ENCODE peak calls at places on chromosomes 13 and 19, in five cellular contexts. U is mammary epithelial cell; W is DMS153; L is CD8-positive, alpha-beta memory T cell; C is activated CD4-positive, alpha-beta T cell treated with anti-CD3 and anti-CD28 coated beads, Interleukin-2, amount 50 U/mL, for 24 hours. R is an unnamed sample.

GRCh38 chr13:47859129-47859528 is 141.9 kb downstream of the SUCLA2 start:
- DNase-seq in U (no peak), W (no peak), L (no peak), C (no peak), R (no peak)

GRCh38 chr19:12838182-12838890 is at the start of gene MAST1:
- DNase-seq in U (no peak), W (no peak), L (peak; percentile 48), C (no peak), R (no peak)

GRCh38 chr19:5104871-5105351 is 136.0 kb downstream of the KDM4B start:
- DNase-seq in U (no peak), W (no peak), L (no peak), C (no peak), R (no peak)

GRCh38 chr19:33194527-33194883 is 375 bp downstream of the LRP3 start:
- DNase-seq in U (no peak), W (no peak), L (no peak), C (no peak), R (no peak)

GRCh38 chr19:11814707-11815050 is 606 bp downstream of the ZNF440 start:
- DNase-seq in U (peak; percentile 17), W (no peak), L (no peak), C (no peak), R (peak; percentile 51)

GRCh38 chr13:49023441-49023840 is 47.7 kb downstream of the FNDC3A start:
- DNase-seq in U (peak; percentile 67), W (no peak), L (no peak), C (no peak), R (peak; percentile 68)

GRCh38 chr13:105709181-105709580 is 826.3 kb downstream of the EFNB2 start:
- DNase-seq in U (no peak), W (no peak), L (no peak), C (no peak), R (no peak)

GRCh38 chr19:2046046-2046907 is 4.8 kb downstream of the MKNK2 start:
- DNase-seq in U (no peak), W (no peak), L (no peak), C (no peak), R (no peak)

GRCh38 chr13:52195052-52195837 is 35.8 kb upstream of the NEK3 start:
- DNase-seq in U (peak; percentile 33), W (no peak), L (peak; percentile 54), C (peak; percentile 25), R (peak; percentile 80)

GRCh38 chr13:111099292-111099691 is 15.8 kb upstream of the ARHGEF7 start:
- DNase-seq in U (peak; percentile 31), W (no peak), L (no peak), C (no peak), R (no peak)

GRCh38 chr19:13401388-13401787 is 104.9 kb downstream of the CACNA1A start:
- DNase-seq in U (peak; percentile 54), W (no peak), L (no peak), C (no peak), R (peak; percentile 57)

GRCh38 chr19:32166238-32166637 is 179.2 kb upstream of the ZNF507 start:
- DNase-seq in U (no peak), W (peak; percentile 1), L (no peak), C (no peak), R (no peak)

GRCh38 chr19:17874423-17875135 is 2.8 kb downstream of the SLC5A5 start:
- DNase-seq in U (no peak), W (no peak), L (no peak), C (no peak), R (no peak)

GRCh38 chr13:41059466-41059865 is 1.8 kb upstream of the WBP4 start:
- DNase-seq in U (peak; percentile 16), W (no peak), L (no peak), C (no peak), R (no peak)

GRCh38 chr13:68190826-68191225 is 960.7 kb upstream of the PCDH9 start:
- DNase-seq in U (peak; percentile 78), W (no peak), L (no peak), C (no peak), R (peak; percentile 7)

R was measured in fibroblast of pulmonary artery.